ENCODE peak calls at places on chromosomes 13 and 19, in eight cellular contexts. One of them, this sample, is unnamed.

GRCh38 chr13:77389617-77389984 is 62.7 kb upstream of the MYCBP2 start:
- DNase-seq in uterus: no peak
- DNase-seq in left ventricle myocardium inferior: no peak
- DNase-seq in NT2/D1: no peak
- DNase-seq in breast epithelium: no peak
- DNase-seq in mesenchymal stem cell: no peak
- DNase-seq in iPS DF 6.9: no peak
- DNase-seq in cardiac muscle cell: no peak
- DNase-seq in this sample: no peak

GRCh38 chr13:19633340-19634128 is at the start of gene MPHOSPH8:
- DNase-seq in uterus: peak; percentile 94
- DNase-seq in left ventricle myocardium inferior: peak; percentile 95
- DNase-seq in NT2/D1: peak; percentile 83
- DNase-seq in breast epithelium: peak; percentile 93
- DNase-seq in mesenchymal stem cell: peak; percentile 97
- DNase-seq in iPS DF 6.9: peak; percentile 87
- DNase-seq in cardiac muscle cell: peak; percentile 98
- DNase-seq in this sample: peak; percentile 93

GRCh38 chr19:23957660-23958281 is 43.1 kb downstream of the ZNF726 start:
- DNase-seq in uterus: no peak
- DNase-seq in left ventricle myocardium inferior: no peak
- DNase-seq in NT2/D1: no peak
- DNase-seq in breast epithelium: no peak
- DNase-seq in mesenchymal stem cell: peak; percentile 58
- DNase-seq in iPS DF 6.9: no peak
- DNase-seq in cardiac muscle cell: no peak
- DNase-seq in this sample: no peak

GRCh38 chr19:44278181-44278690 is 18.6 kb downstream of the ZNF233 start:
- DNase-seq in uterus: no peak
- DNase-seq in left ventricle myocardium inferior: no peak
- DNase-seq in NT2/D1: no peak
- DNase-seq in breast epithelium: no peak
- DNase-seq in mesenchymal stem cell: no peak
- DNase-seq in iPS DF 6.9: no peak
- DNase-seq in cardiac muscle cell: no peak
- DNase-seq in this sample: no peak

GRCh38 chr13:101739382-101740178 is 287.1 kb downstream of the ITGBL1 start:
- DNase-seq in uterus: no peak
- DNase-seq in left ventricle myocardium inferior: no peak
- DNase-seq in NT2/D1: no peak
- DNase-seq in breast epithelium: no peak
- DNase-seq in mesenchymal stem cell: no peak
- DNase-seq in iPS DF 6.9: no peak
- DNase-seq in cardiac muscle cell: no peak
- DNase-seq in this sample: no peak

GRCh38 chr13:87393358-87393757 is 277.8 kb upstream of the SLITRK5 start:
- DNase-seq in uterus: no peak
- DNase-seq in left ventricle myocardium inferior: no peak
- DNase-seq in NT2/D1: no peak
- DNase-seq in breast epithelium: no peak
- DNase-seq in mesenchymal stem cell: no peak
- DNase-seq in iPS DF 6.9: no peak
- DNase-seq in cardiac muscle cell: no peak
- DNase-seq in this sample: no peak

GRCh38 chr13:54029226-54029625 is 1000.6 kb downstream of the OLFM4 start:
- DNase-seq in uterus: no peak
- DNase-seq in left ventricle myocardium inferior: no peak
- DNase-seq in NT2/D1: no peak
- DNase-seq in breast epithelium: no peak
- DNase-seq in mesenchymal stem cell: peak; percentile 54
- DNase-seq in iPS DF 6.9: no peak
- DNase-seq in cardiac muscle cell: no peak
- DNase-seq in this sample: no peak

GRCh38 chr13:34931572-34931971 is 10.5 kb upstream of the NBEA start:
- DNase-seq in uterus: no peak
- DNase-seq in left ventricle myocardium inferior: no peak
- DNase-seq in NT2/D1: no peak
- DNase-seq in breast epithelium: no peak
- DNase-seq in mesenchymal stem cell: no peak
- DNase-seq in iPS DF 6.9: no peak
- DNase-seq in cardiac muscle cell: peak; percentile 68
- DNase-seq in this sample: no peak

GRCh38 chr13:114339779-114340534 is 25.7 kb downstream of the CHAMP1 start:
- DNase-seq in uterus: no peak
- DNase-seq in left ventricle myocardium inferior: peak; percentile 18
- DNase-seq in NT2/D1: no peak
- DNase-seq in breast epithelium: no peak
- DNase-seq in mesenchymal stem cell: peak; percentile 47
- DNase-seq in iPS DF 6.9: no peak
- DNase-seq in cardiac muscle cell: peak; percentile 59
- DNase-seq in this sample: peak; percentile 15

GRCh38 chr13:105165449-105166125 is 1369.9 kb downstream of the EFNB2 start:
- DNase-seq in uterus: no peak
- DNase-seq in left ventricle myocardium inferior: no peak
- DNase-seq in NT2/D1: no peak
- DNase-seq in breast epithelium: no peak
- DNase-seq in mesenchymal stem cell: no peak
- DNase-seq in iPS DF 6.9: no peak
- DNase-seq in cardiac muscle cell: no peak
- DNase-seq in this sample: no peak

DNA sequence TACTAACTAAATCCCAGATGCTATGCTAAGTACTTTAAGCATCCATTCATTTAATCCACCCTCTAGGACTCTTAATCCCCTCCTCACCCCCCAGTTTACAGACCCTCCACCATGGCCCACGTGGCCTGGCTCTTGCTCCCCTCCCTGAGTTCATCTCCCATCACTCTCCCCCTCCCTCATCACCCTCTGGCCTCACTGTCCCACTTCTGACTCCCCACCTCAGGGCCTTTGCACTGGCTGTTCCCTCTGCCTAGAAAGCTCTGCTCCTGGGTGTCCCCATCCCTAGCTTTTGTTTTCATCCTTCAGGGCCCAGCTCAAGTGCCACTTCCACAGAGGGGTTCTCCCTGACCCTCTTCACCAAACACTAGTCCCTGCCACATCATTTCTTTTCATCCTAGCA is 4.2 kb downstream of the B9D2 start:
- DNase-seq in uterus: no peak
- DNase-seq in left ventricle myocardium inferior: no peak
- DNase-seq in NT2/D1: no peak
- DNase-seq in breast epithelium: no peak
- DNase-seq in mesenchymal stem cell: no peak
- DNase-seq in iPS DF 6.9: no peak
- DNase-seq in cardiac muscle cell: no peak
- DNase-seq in this sample: no peak
- H3K36me3 ChIP-seq in uterus: no peaks in the 10 kb centered on the region
- H3K36me3 ChIP-seq in left ventricle myocardium inferior: no peaks in the 10 kb centered on the region
- H3K36me3 ChIP-seq in NT2/D1: peaks cover 10% of the 10 kb centered on the region
- H3K36me3 ChIP-seq in breast epithelium: no peaks in the 10 kb centered on the region
- H3K36me3 ChIP-seq in mesenchymal stem cell: peaks cover 7% of the 10 kb centered on the region
- H3K36me3 ChIP-seq in iPS DF 6.9: no peaks in the 10 kb centered on the region
- H3K36me3 ChIP-seq in cardiac muscle cell: no peaks in the 10 kb centered on the region
- H3K36me3 ChIP-seq in this sample: no peaks in the 10 kb centered on the region

GRCh38 chr19:7000816-7001215 is 20.4 kb downstream of the MBD3L2B start:
- DNase-seq in uterus: no peak
- DNase-seq in left ventricle myocardium inferior: no peak
- DNase-seq in NT2/D1: no peak
- DNase-seq in breast epithelium: no peak
- DNase-seq in mesenchymal stem cell: no peak
- DNase-seq in iPS DF 6.9: no peak
- DNase-seq in cardiac muscle cell: no peak
- DNase-seq in this sample: no peak

GRCh38 chr19:6997679-6998445 is 23.4 kb downstream of the MBD3L2B start:
- DNase-seq in uterus: no peak
- DNase-seq in left ventricle myocardium inferior: no peak
- DNase-seq in NT2/D1: no peak
- DNase-seq in breast epithelium: no peak
- DNase-seq in mesenchymal stem cell: no peak
- DNase-seq in iPS DF 6.9: no peak
- DNase-seq in cardiac muscle cell: peak; percentile 57
- DNase-seq in this sample: no peak

GRCh38 chr19:6996810-6997209 is 24.4 kb downstream of the MBD3L2B start:
- DNase-seq in uterus: no peak
- DNase-seq in left ventricle myocardium inferior: no peak
- DNase-seq in NT2/D1: no peak
- DNase-seq in breast epithelium: no peak
- DNase-seq in mesenchymal stem cell: no peak
- DNase-seq in iPS DF 6.9: no peak
- DNase-seq in cardiac muscle cell: no peak
- DNase-seq in this sample: no peak

GRCh38 chr19:7004313-7004931 is 16.8 kb downstream of the MBD3L2B start:
- DNase-seq in uterus: no peak
- DNase-seq in left ventricle myocardium inferior: no peak
- DNase-seq in NT2/D1: peak; percentile 8
- DNase-seq in breast epithelium: no peak
- DNase-seq in mesenchymal stem cell: peak; percentile 18
- DNase-seq in iPS DF 6.9: no peak
- DNase-seq in cardiac muscle cell: peak; percentile 57
- DNase-seq in this sample: peak; percentile 54

GRCh38 chr19:6999938-7000732 is 21.1 kb downstream of the MBD3L2B start:
- DNase-seq in uterus: no peak
- DNase-seq in left ventricle myocardium inferior: no peak
- DNase-seq in NT2/D1: no peak
- DNase-seq in breast epithelium: no peak
- DNase-seq in mesenchymal stem cell: no peak
- DNase-seq in iPS DF 6.9: no peak
- DNase-seq in cardiac muscle cell: no peak
- DNase-seq in this sample: no peak
- H3K4me3 ChIP-seq in uterus: no peak overlapping the region
- H3K4me3 ChIP-seq in left ventricle myocardium inferior: no peak overlapping the region
- H3K4me3 ChIP-seq in NT2/D1: no peak overlapping the region
- H3K4me3 ChIP-seq in breast epithelium: no peak overlapping the region
- H3K4me3 ChIP-seq in mesenchymal stem cell: no peak overlapping the region
- H3K4me3 ChIP-seq in iPS DF 6.9: no peak overlapping the region
- H3K4me3 ChIP-seq in cardiac muscle cell: no peak overlapping the region
- H3K4me3 ChIP-seq in this sample: no peak overlapping the region

GRCh38 chr19:5646703-5647102 is 23.8 kb downstream of the SAFB start:
- DNase-seq in uterus: no peak
- DNase-seq in left ventricle myocardium inferior: no peak
- DNase-seq in NT2/D1: no peak
- DNase-seq in breast epithelium: no peak
- DNase-seq in mesenchymal stem cell: no peak
- DNase-seq in iPS DF 6.9: no peak
- DNase-seq in cardiac muscle cell: no peak
- DNase-seq in this sample: no peak

GRCh38 chr19:5643060-5643459 is 20.2 kb downstream of the SAFB start:
- DNase-seq in uterus: no peak
- DNase-seq in left ventricle myocardium inferior: no peak
- DNase-seq in NT2/D1: no peak
- DNase-seq in breast epithelium: no peak
- DNase-seq in mesenchymal stem cell: no peak
- DNase-seq in iPS DF 6.9: no peak
- DNase-seq in cardiac muscle cell: no peak
- DNase-seq in this sample: no peak

GRCh38 chr19:5644051-5644450 is 21.2 kb downstream of the SAFB start:
- DNase-seq in uterus: no peak
- DNase-seq in left ventricle myocardium inferior: no peak
- DNase-seq in NT2/D1: no peak
- DNase-seq in breast epithelium: no peak
- DNase-seq in mesenchymal stem cell: no peak
- DNase-seq in iPS DF 6.9: no peak
- DNase-seq in cardiac muscle cell: no peak
- DNase-seq in this sample: no peak

GRCh38 chr19:5648464-5648863 is 25.6 kb downstream of the SAFB start:
- DNase-seq in uterus: no peak
- DNase-seq in left ventricle myocardium inferior: no peak
- DNase-seq in NT2/D1: no peak
- DNase-seq in breast epithelium: no peak
- DNase-seq in mesenchymal stem cell: no peak
- DNase-seq in iPS DF 6.9: no peak
- DNase-seq in cardiac muscle cell: no peak
- DNase-seq in this sample: no peak

DNA sequence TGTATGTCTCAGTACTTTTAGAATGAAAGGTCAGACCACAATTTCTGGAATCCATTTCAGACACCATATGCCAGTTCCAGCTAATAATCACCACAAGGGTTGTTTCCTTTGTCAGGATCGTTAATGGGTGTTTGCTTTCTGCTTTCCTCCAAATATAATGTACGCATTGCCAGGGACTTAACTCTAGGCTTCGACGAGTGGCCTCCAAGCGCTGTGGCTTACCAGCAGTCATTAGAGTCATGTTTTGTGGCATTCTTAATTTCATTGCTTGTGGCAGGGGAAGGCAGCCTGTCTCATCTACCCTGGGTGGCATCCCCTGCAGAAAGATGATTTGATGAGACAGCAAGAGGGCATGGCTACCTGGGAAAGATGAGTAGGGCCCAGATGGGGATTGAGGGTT is 22.5 kb downstream of the SAFB start:
- DNase-seq in uterus: no peak
- DNase-seq in left ventricle myocardium inferior: no peak
- DNase-seq in NT2/D1: no peak
- DNase-seq in breast epithelium: no peak
- DNase-seq in mesenchymal stem cell: no peak
- DNase-seq in iPS DF 6.9: no peak
- DNase-seq in cardiac muscle cell: no peak
- DNase-seq in this sample: no peak
- H3K36me3 ChIP-seq in uterus: no peaks in the 10 kb centered on the region
- H3K36me3 ChIP-seq in left ventricle myocardium inferior: peaks cover 83% of the 10 kb centered on the region
- H3K36me3 ChIP-seq in NT2/D1: peaks cover 86% of the 10 kb centered on the region
- H3K36me3 ChIP-seq in breast epithelium: no peaks in the 10 kb centered on the region
- H3K36me3 ChIP-seq in mesenchymal stem cell: peaks cover 43% of the 10 kb centered on the region
- H3K36me3 ChIP-seq in iPS DF 6.9: peaks cover 29% of the 10 kb centered on the region
- H3K36me3 ChIP-seq in cardiac muscle cell: peaks cover 70% of the 10 kb centered on the region
- H3K36me3 ChIP-seq in this sample: peaks cover 82% of the 10 kb centered on the region

GRCh38 chr19:1264801-1265610 is 4.1 kb upstream of the CIRBP start:
- DNase-seq in uterus: peak; percentile 85
- DNase-seq in left ventricle myocardium inferior: peak; percentile 72
- DNase-seq in NT2/D1: peak; percentile 81
- DNase-seq in breast epithelium: peak; percentile 78
- DNase-seq in mesenchymal stem cell: peak; percentile 95
- DNase-seq in iPS DF 6.9: no peak
- DNase-seq in cardiac muscle cell: peak; percentile 90
- DNase-seq in this sample: no peak
- H3K4me3 ChIP-seq in uterus: no peak overlapping the region
- H3K4me3 ChIP-seq in left ventricle myocardium inferior: peak overlapping the region; percentile 67
- H3K4me3 ChIP-seq in NT2/D1: no peak overlapping the region
- H3K4me3 ChIP-seq in breast epithelium: no peak overlapping the region
- H3K4me3 ChIP-seq in mesenchymal stem cell: peak overlapping the region; percentile 62
- H3K4me3 ChIP-seq in iPS DF 6.9: no peak overlapping the region
- H3K4me3 ChIP-seq in cardiac muscle cell: no peak overlapping the region
- H3K4me3 ChIP-seq in this sample: no peak overlapping the region

DNA sequence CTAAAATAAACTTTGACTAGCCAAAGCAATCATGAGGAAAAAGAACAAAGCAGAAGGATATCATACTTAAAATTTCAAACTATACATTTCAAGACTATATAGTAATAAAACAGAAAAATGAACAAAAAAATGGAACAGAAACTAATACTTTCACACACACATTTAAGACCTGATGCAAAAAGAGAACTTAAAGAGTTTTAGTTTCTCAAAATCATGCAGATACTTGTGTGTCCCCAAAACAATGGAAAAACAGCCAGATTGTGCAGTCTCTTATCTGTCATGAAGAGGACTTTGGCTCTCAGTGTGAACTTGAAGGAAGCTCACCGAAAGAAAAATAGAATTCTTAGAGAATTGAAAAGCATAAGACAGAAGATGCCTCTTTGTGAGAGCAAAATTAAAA is 16.1 kb downstream of the ZNF506 start:
- DNase-seq in uterus: no peak
- DNase-seq in left ventricle myocardium inferior: no peak
- DNase-seq in NT2/D1: no peak
- DNase-seq in breast epithelium: no peak
- DNase-seq in mesenchymal stem cell: no peak
- DNase-seq in iPS DF 6.9: no peak
- DNase-seq in cardiac muscle cell: no peak
- DNase-seq in this sample: no peak
- H3K36me3 ChIP-seq in uterus: no peaks in the 10 kb centered on the region
- H3K36me3 ChIP-seq in left ventricle myocardium inferior: peaks cover 39% of the 10 kb centered on the region
- H3K36me3 ChIP-seq in NT2/D1: peaks cover 22% of the 10 kb centered on the region
- H3K36me3 ChIP-seq in breast epithelium: no peaks in the 10 kb centered on the region
- H3K36me3 ChIP-seq in mesenchymal stem cell: peaks cover 36% of the 10 kb centered on the region
- H3K36me3 ChIP-seq in iPS DF 6.9: no peaks in the 10 kb centered on the region
- H3K36me3 ChIP-seq in cardiac muscle cell: peaks cover 7% of the 10 kb centered on the region
- H3K36me3 ChIP-seq in this sample: peaks cover 62% of the 10 kb centered on the region

GRCh38 chr19:19662344-19662743 is 1.1 kb downstream of the ATP13A1 start:
- DNase-seq in uterus: no peak
- DNase-seq in left ventricle myocardium inferior: no peak
- DNase-seq in NT2/D1: no peak
- DNase-seq in breast epithelium: no peak
- DNase-seq in mesenchymal stem cell: no peak
- DNase-seq in iPS DF 6.9: no peak
- DNase-seq in cardiac muscle cell: no peak
- DNase-seq in this sample: no peak
- H3K4me3 ChIP-seq in uterus: peak overlapping the region; percentile 96
- H3K4me3 ChIP-seq in left ventricle myocardium inferior: peak overlapping the region; percentile 91
- H3K4me3 ChIP-seq in NT2/D1: peak overlapping the region; percentile 100
- H3K4me3 ChIP-seq in breast epithelium: peak overlapping the region; percentile 70
- H3K4me3 ChIP-seq in mesenchymal stem cell: peak overlapping the region; percentile 99
- H3K4me3 ChIP-seq in iPS DF 6.9: no peak overlapping the region
- H3K4me3 ChIP-seq in cardiac muscle cell: peak overlapping the region; percentile 96
- H3K4me3 ChIP-seq in this sample: peak overlapping the region; percentile 84